ENCODE peak calls at places on chromosomes 6 and 20, in six cellular contexts. T is uterus, Y is HT1080, C is lower leg skin, R is neural progenitor cell, I is PC-9. H is an unnamed sample.

GRCh38 chr20:32456869-32457421 is 98.8 kb downstream of the ASXL1 start:
- DNase-seq in T (peak; percentile 66), Y (no peak), C (no peak), R (peak; percentile 91), I (no peak), H (no peak)

GRCh38 chr20:38129248-38129865 is 35.7 kb downstream of the TGM2 start:
- DNase-seq in T (peak; percentile 16), Y (no peak), C (peak; percentile 59), R (no peak), I (no peak), H (no peak)

GRCh38 chr6:42368156-42368555 is 83.6 kb downstream of the TRERF1 start:
- DNase-seq in T (no peak), Y (no peak), C (peak; percentile 76), R (no peak), I (no peak), H (no peak)

GRCh38 chr6:120005292-120005976 is 655.9 kb upstream of the MAN1A1 start:
- DNase-seq in T (no peak), Y (peak; percentile 6), C (no peak), R (no peak), I (peak; percentile 18), H (no peak)

GRCh38 chr6:144133225-144133821 is 17.0 kb upstream of the STX11 start:
- DNase-seq in T (no peak), Y (no peak), C (no peak), R (no peak), I (no peak), H (no peak)

GRCh38 chr6:6176829-6177228 is 143.6 kb downstream of the F13A1 start:
- DNase-seq in T (no peak), Y (no peak), C (no peak), R (no peak), I (no peak), H (no peak)

GRCh38 chr6:167825759-167826229 is 917 bp upstream of the AFDN start:
- DNase-seq in T (peak; percentile 46), Y (no peak), C (peak; percentile 92), R (peak; percentile 90), I (peak; percentile 48), H (no peak)

GRCh38 chr6:5499644-5500306 is 238.5 kb downstream of the FARS2 start:
- DNase-seq in T (no peak), Y (peak; percentile 77), C (no peak), R (no peak), I (no peak), H (no peak)

GRCh38 chr6:125507987-125508655 is 206.4 kb upstream of the HDDC2 start:
- DNase-seq in T (no peak), Y (peak; percentile 29), C (no peak), R (no peak), I (no peak), H (no peak)

GRCh38 chr20:13868331-13868730 is 83.5 kb downstream of the NDUFAF5 start:
- DNase-seq in T (peak; percentile 56), Y (peak; percentile 74), C (no peak), R (no peak), I (no peak), H (no peak)

GRCh38 chr6:10939840-10940239 is 53.0 kb downstream of the SYCP2L start:
- DNase-seq in T (no peak), Y (no peak), C (no peak), R (no peak), I (no peak), H (no peak)

GRCh38 chr6:134351615-134352474 is 33.9 kb upstream of the SGK1 start:
- DNase-seq in T (no peak), Y (no peak), C (no peak), R (peak; percentile 23), I (no peak), H (no peak)

GRCh38 chr20:31837896-31838397 is 7.5 kb downstream of the FOXS1 start:
- DNase-seq in T (no peak), Y (peak; percentile 78), C (no peak), R (no peak), I (peak; percentile 66), H (no peak)

H was measured in right atrium auricular region.